ENCODE peak calls at places on chromosomes 3 and 15, in four cellular contexts. M is CD8-positive, alpha-beta memory T cell; Q is lung; Z is A549. P is an unnamed sample.

GRCh38 chr3:16199769-16200168 is 25.3 kb downstream of the GALNT15 start:
- DNase-seq in M (no peak), Z (no peak), Q (no peak), P (no peak)

GRCh38 chr3:69659180-69659915 is 79.9 kb upstream of the MITF start:
- DNase-seq in Z (no peak), Q (no peak), M (no peak), P (no peak)

GRCh38 chr3:148881286-148881685 is 16.2 kb downstream of the CPA3 start:
- DNase-seq in Z (no peak), Q (no peak), M (no peak), P (peak; percentile 25)

GRCh38 chr3:138778643-138779042 is 56.1 kb downstream of the PIK3CB start:
- DNase-seq in Q (no peak), Z (no peak), M (no peak), P (no peak)

GRCh38 chr3:150830094-150830681 is 67.2 kb upstream of the SIAH2 start:
- DNase-seq in Z (peak; percentile 32), Q (no peak), M (no peak), P (no peak)

GRCh38 chr15:64443747-64444621 is 16.4 kb upstream of the ZNF609 start:
- DNase-seq in M (no peak), Q (no peak), Z (peak; percentile 78), P (peak; percentile 79)

GRCh38 chr15:88193415-88193814 is 63.1 kb downstream of the NTRK3 start:
- DNase-seq in M (no peak), Q (no peak), Z (no peak), P (no peak)

GRCh38 chr3:49173116-49173791 is 1.9 kb downstream of the KLHDC8B start:
- DNase-seq in Z (no peak), Q (no peak), M (no peak), P (no peak)

GRCh38 chr3:155416500-155417118 is 123.1 kb upstream of the STRIT1 start:
- DNase-seq in M (no peak), Z (peak; percentile 68), Q (no peak), P (peak; percentile 88)

GRCh38 chr3:124791142-124791541 is 60.9 kb downstream of the UMPS start:
- DNase-seq in Z (no peak), Q (no peak), M (no peak), P (peak; percentile 81)

GRCh38 chr3:139836656-139837464 is 98.1 kb upstream of the CLSTN2 start:
- DNase-seq in Z (no peak), Q (no peak), M (no peak), P (no peak)

GRCh38 chr3:150391200-150391599 is 16.9 kb upstream of the TSC22D2 start:
- DNase-seq in Q (no peak), Z (no peak), M (no peak), P (peak; percentile 60)

GRCh38 chr3:124260206-124260915 is 268.4 kb upstream of the ROPN1 start:
- DNase-seq in M (no peak), Z (peak; percentile 27), Q (peak; percentile 50), P (peak; percentile 82)

GRCh38 chr3:175404026-175404425 is 544.9 kb downstream of the NAALADL2 start:
- DNase-seq in M (no peak), Q (no peak), Z (no peak), P (peak; percentile 47)

GRCh38 chr15:67836134-67836455 is 3.8 kb downstream of the RNU6-1 start:
- DNase-seq in M (no peak), Q (no peak), Z (no peak), P (no peak)
- H3K4me3 ChIP-seq in M (peak overlapping the region; percentile 54), Q (no peak overlapping the region), Z (no peak overlapping the region), P (peak overlapping the region; percentile 50)

GRCh38 chr15:31330836-31331235 is 4.2 kb downstream of the KLF13 start:
- DNase-seq in M (no peak), Z (no peak), Q (no peak), P (no peak)
- H3K4me3 ChIP-seq in M (peak overlapping the region; percentile 44), Z (no peak overlapping the region), Q (no peak overlapping the region), P (no peak overlapping the region)

GRCh38 chr3:17752851-17753250 is 10.4 kb upstream of the TBC1D5 start:
- DNase-seq in Z (no peak), M (no peak), Q (no peak), P (no peak)
- H3K4me3 ChIP-seq in Z (no peak overlapping the region), M (no peak overlapping the region), Q (no peak overlapping the region), P (no peak overlapping the region)

DNA sequence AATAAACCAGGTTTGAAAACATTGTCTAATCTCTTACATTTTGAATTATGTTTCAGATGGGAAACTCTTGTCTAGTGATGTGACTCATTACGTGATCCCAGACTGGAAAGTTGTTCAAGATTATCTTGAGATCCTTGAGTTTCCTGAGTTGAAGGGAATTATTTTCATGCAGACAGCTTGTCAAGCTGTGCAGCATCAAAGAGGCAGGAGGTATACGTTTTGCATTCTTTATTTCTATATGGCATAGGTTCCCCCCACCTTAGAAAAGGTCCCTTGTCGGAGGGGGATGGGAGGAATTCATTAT is 1.5 kb downstream of the DIS3L start:
- DNase-seq in M (no peak), Z (no peak), Q (no peak), P (peak; percentile 36)
- H3K4me3 ChIP-seq in M (peak overlapping the region; percentile 67), Z (peak overlapping the region; percentile 51), Q (no peak overlapping the region), P (peak overlapping the region; percentile 8)

DNA sequence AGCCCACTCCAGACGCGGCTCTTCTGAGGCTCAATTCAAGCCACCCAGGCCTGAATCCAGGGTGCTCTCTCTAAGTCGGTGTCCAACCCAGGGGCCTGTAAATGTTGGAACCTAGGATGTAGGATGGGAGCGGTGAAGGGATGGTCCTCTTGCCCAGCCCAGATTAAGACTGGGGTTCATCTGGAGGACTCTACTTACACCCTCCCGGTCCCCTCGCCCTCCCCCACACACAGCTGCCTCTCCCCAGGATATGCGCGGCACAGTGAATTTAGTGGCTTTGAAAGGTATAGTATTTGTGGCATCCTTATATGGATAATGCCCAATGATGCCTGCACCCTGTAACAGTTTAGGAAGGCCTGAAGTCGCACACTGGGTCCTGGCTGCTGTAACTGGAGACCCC is 855 bp upstream of the FBN1 start:
- DNase-seq in Z (no peak), M (no peak), Q (no peak), P (no peak)
- H3K4me3 ChIP-seq in Z (peak overlapping the region; percentile 76), M (no peak overlapping the region), Q (no peak overlapping the region), P (peak overlapping the region; percentile 81)

GRCh38 chr15:67834593-67835348 is 5.1 kb downstream of the RNU6-1 start:
- DNase-seq in Q (no peak), Z (no peak), M (no peak), P (no peak)
- H3K4me3 ChIP-seq in Q (peak overlapping the region; percentile 24), Z (peak overlapping the region; percentile 53), M (peak overlapping the region; percentile 54), P (no peak overlapping the region)

GRCh38 chr3:185561374-185561943 is 9.1 kb upstream of the LIPH start:
- DNase-seq in Z (no peak), M (no peak), Q (peak; percentile 71), P (no peak)
- H3K4me3 ChIP-seq in Z (no peak overlapping the region), M (no peak overlapping the region), Q (no peak overlapping the region), P (no peak overlapping the region)

DNA sequence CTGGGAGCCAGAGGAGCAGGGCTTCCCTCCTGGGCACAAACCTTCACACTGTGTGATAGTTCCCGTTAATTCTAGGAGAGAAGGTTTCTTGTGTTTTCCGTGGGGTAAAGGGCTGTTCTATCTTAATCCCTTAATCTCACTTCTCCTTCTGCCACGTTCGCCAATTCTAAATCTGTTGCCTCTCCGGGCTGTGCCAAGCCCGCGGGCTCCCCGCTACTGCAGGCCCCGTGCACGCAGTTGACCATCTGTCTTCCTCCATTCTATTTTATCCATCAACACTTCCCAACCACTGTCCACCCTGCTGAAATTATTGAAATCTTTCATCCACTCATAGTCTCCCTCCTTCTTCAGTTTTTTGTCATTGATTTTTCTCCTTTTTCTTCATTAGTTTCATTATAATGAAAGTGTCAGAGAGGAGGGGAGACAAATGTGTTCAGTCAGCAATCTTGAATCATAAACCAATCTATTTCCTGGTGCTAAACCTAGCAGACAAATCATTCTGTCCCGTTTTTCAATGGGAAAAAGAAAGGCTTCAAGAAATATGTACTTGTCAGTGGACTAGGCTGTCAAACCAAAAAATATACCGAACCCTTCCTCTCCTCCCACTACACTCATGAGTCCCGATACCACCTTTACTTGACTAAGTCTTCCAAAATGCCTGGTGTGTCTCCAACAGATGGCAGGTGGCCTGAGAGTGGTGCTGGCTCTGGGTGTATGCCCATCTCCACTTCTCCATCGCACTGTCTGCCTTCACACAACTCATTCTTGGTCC is 39.6 kb downstream of the SLCO2A1 start:
- DNase-seq in M (no peak), Q (no peak), Z (no peak), P (no peak)
- H3K4me3 ChIP-seq in M (no peak overlapping the region), Q (no peak overlapping the region), Z (no peak overlapping the region), P (no peak overlapping the region)

DNA sequence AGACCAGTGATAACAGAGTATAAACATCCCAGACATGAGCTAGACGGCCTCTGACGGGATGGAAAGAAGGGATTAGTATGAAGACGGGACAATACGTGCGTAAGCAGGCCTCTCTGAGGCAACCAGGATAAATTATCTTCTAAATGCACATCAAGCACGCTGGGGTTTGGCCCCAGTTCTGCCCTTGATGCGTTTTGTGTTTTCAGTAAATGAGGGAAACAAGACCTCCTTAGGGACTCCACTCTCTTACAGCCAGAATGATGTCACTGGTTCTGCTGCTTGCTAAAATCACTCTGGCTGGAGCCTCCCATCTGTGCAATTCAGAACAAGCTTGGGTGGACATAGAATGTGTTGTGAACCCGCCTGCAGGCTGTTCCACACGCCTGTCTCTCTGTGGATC is 156.0 kb upstream of the MCTP2 start:
- DNase-seq in M (no peak), Q (no peak), Z (no peak), P (peak; percentile 87)
- H3K4me3 ChIP-seq in M (no peak overlapping the region), Q (no peak overlapping the region), Z (no peak overlapping the region), P (no peak overlapping the region)